ENCODE peak calls at places on chromosome 17, in five cellular contexts. N is Calu3, G is fibroblast of mammary gland, H is tibial artery, Q is astrocyte. L is an unnamed sample.

GRCh38 chr17:38705803-38706624 is 941 bp downstream of the MLLT6 start:
- DNase-seq in G (peak), N (peak), Q (no peak), H (peak), L (no peak)

GRCh38 chr17:3964203-3965122 is at the start of gene ATP2A3:
- DNase-seq in N (peak), Q (no peak), G (no peak), H (no peak), L (no peak)

GRCh38 chr17:17921192-17922082 is 50.8 kb downstream of the TOM1L2 start:
- DNase-seq in G (peak), N (peak), H (no peak), Q (peak), L (no peak)

GRCh38 chr17:28897769-28898259 is 281 bp upstream of the FLOT2 start:
- DNase-seq in Q (no peak), G (no peak), H (peak), N (no peak), L (no peak)

GRCh38 chr17:20896153-20896649 is 146.6 kb downstream of the USP22 start:
- DNase-seq in H (no peak), G (peak), Q (no peak), N (no peak), L (no peak)

GRCh38 chr17:64004218-64004770 is 6.1 kb downstream of the PRR29 start:
- DNase-seq in H (no peak), N (no peak), Q (no peak), G (no peak), L (no peak)

GRCh38 chr17:59426031-59426430 is 94.6 kb downstream of the YPEL2 start:
- DNase-seq in N (no peak), Q (no peak), G (no peak), H (no peak), L (no peak)

GRCh38 chr17:13016881-13017622 is 775 bp downstream of the ELAC2 start:
- DNase-seq in H (no peak), G (peak), N (no peak), Q (no peak), L (no peak)

GRCh38 chr17:18860161-18860972 is 2.4 kb downstream of the PRPSAP2 start:
- DNase-seq in G (peak), Q (no peak), N (no peak), H (no peak), L (no peak)

GRCh38 chr17:47636273-47637030 is 13.3 kb upstream of the KPNB1 start:
- DNase-seq in N (no peak), G (no peak), Q (no peak), H (no peak), L (no peak)

GRCh38 chr17:20084621-20085282 is 75.6 kb downstream of the SPECC1 start:
- DNase-seq in N (no peak), G (no peak), Q (no peak), H (no peak), L (no peak)

GRCh38 chr17:57574040-57574513 is 171.0 kb downstream of the CCDC182 start:
- DNase-seq in Q (peak), H (peak), N (no peak), G (peak), L (no peak)

GRCh38 chr17:8606415-8606814 is 24.1 kb downstream of the MYH10 start:
- DNase-seq in N (no peak), H (no peak), Q (no peak), G (peak), L (no peak)

GRCh38 chr17:3167574-3167973 is 29.7 kb upstream of the OR1A2 start:
- DNase-seq in G (no peak), H (no peak), N (no peak), Q (no peak), L (no peak)

GRCh38 chr17:4420692-4421131 is 13.0 kb upstream of the SPNS3 start:
- DNase-seq in G (peak), H (peak), Q (peak), N (peak), L (peak)

GRCh38 chr17:16214190-16215001 is 938 bp downstream of the NCOR1 start:
- DNase-seq in H (no peak), G (no peak), N (no peak), Q (no peak), L (no peak)

DNA sequence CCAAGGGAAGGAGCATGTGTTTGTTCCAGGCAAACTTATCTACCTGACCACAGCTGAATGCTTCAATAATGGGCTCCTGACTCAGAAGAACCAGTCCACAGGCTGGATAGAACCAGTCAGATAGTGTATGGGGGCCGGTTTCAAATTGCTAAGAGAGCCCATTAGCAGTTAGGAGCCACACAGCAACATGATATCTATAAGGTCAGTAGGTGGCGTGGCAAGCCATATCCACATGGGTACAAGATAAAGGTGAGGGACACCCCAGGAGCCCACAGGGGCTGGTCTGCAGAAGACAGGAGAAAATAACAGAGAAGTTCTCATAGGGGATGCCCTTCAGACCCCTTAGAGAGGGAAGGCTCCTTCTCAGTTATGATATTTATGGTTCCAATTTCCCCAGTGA is 31.6 kb upstream of the CDRT15 start:
- DNase-seq in H (no peak), G (peak), N (no peak), Q (no peak), L (no peak)
- TF ChIP-seq CTCF in H (no peak), G (peak), N (no peak), Q (no peak), L (no peak)

DNA sequence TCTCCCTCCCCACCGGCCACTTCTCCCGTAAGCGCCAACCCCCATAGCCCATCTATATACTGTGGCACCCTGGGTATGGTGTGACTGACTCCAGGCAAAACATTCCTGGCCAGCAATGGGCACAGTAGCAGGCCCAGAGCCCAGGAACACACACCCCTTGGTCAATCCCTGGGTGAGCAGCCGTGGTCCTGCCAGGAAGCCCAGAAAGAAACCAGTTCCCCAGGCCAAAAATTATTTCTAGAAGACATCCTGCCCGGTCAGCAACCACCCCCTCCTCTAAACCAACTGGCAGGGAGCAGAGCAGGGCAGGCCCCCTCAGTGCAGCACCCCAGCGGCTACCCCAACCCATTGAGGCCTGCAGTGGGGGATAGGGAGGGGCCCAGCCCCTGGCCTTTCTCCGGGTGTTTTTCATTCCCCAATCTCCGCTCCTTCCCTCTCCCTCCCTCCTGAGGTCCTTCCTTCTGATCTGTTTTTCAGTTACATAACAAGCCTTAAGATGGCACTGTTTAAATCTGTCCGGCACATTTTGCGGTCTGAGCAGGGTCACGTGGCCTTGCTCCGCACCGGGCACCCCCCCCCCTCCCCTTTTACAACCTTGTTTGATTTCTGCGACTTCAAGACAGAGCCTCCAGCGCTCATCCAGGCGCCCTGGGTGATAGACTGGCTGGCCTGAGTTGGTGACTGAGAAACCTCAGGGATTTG is 2.0 kb downstream of the NPTX1 start:
- DNase-seq in Q (no peak), G (peak), N (no peak), H (no peak), L (no peak)
- TF ChIP-seq CTCF in Q (no peak), G (no peak), N (no peak), H (no peak), L (no peak)

DNA sequence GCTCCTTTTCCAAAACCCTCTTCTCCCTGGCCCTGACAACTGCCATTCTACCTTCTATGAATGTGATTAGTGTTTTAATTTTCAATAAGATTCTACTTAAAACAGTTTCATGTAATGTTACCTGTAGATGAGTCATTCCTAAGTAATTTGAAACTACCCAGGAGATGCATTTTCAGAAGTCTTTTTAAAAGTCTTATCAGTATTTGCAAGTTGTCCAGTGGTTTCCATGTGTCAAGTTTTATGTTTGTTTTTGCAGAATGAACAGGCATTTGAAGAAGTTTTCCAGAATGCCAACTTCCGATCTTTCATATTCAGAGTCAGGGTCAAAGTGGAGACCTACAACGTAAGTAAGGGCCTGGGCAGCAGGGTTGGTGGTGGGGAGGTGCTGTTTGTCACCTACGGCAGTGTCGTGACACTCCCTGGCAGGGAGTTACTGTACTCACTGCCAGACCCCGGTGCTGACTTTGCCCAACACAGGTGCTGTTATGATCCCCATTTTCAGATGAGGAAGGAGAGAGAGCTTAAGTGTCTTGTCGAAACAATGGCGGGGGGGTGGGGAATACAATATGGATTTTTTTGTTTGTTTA is 65.0 kb downstream of the RPA1 start:
- DNase-seq in G (no peak), N (no peak), Q (no peak), H (no peak), L (peak)
- TF ChIP-seq CTCF in G (no peak), N (no peak), Q (no peak), H (no peak), L (no peak)

GRCh38 chr17:34198519-34198918 is 56.6 kb upstream of the CCL2 start:
- DNase-seq in N (no peak), Q (no peak), H (no peak), G (no peak), L (no peak)
- TF ChIP-seq CTCF in N (no peak), Q (no peak), H (no peak), G (no peak), L (peak)

DNA sequence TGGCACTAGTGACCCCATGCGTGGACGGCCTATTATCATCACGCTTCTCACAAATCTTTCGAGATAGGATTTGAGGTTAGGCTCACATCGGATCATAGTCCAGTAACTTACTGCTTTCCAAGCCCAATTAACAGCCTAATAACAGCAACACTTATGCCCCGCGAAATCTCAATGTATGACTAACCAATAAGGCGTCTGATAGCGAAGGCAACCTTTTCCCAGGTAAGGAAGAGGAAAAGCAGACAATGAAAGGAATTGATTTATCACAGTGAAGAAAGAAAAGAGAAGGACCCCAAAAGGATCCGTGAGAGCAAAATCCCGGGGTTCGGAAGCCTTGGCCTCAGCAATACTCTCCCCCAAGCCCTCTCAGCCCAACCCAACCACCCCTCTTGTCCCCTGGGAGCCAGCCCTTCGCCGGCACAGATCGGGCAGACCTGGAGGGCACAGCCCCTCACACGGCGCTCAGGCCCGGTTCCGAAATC is 567 bp downstream of the GPATCH8 start:
- DNase-seq in Q (peak), G (peak), N (no peak), H (peak), L (no peak)
- TF ChIP-seq CTCF in Q (no peak), G (no peak), N (no peak), H (no peak), L (no peak)

L was measured in CD14-positive monocyte.